ENCODE peak calls at places on chromosomes 6 and 20, in five cellular contexts. E, O, G, B and H are unnamed samples. For H3K4me1, the result is how much of the 10 kb centered on the place peaks cover.

GRCh38 chr6:117613920-117614535 is 11.7 kb upstream of the GOPC start:
- DNase-seq in E (no peak), O (no peak), G (no peak), B (no peak), H (peak)

GRCh38 chr6:32112436-32112980 is 3.4 kb upstream of the TNXB start:
- DNase-seq in E (no peak), O (no peak), G (peak), B (no peak), H (no peak)

GRCh38 chr6:57305112-57305511 is 12.3 kb upstream of the PRIM2 start:
- DNase-seq in E (no peak), O (no peak), G (no peak), B (no peak), H (no peak)

GRCh38 chr6:88544986-88545612 is 379.0 kb upstream of the CNR1 start:
- DNase-seq in E (no peak), O (no peak), G (no peak), B (no peak), H (no peak)

GRCh38 chr20:51442602-51443001 is 99.9 kb downstream of the NFATC2 start:
- DNase-seq in E (no peak), O (no peak), G (no peak), B (no peak), H (no peak)

GRCh38 chr20:7742479-7742878 is 197.8 kb downstream of the HAO1 start:
- DNase-seq in E (no peak), O (peak), G (no peak), B (no peak), H (no peak)

GRCh38 chr20:8721098-8721497 is 347.8 kb upstream of the PLCB4 start:
- DNase-seq in E (no peak), O (peak), G (peak), B (peak), H (peak)

GRCh38 chr20:13141541-13141940 is 79.5 kb upstream of the ISM1 start:
- DNase-seq in E (no peak), O (no peak), G (no peak), B (no peak), H (no peak)

GRCh38 chr20:57102160-57102559 is 164.3 kb downstream of the BMP7 start:
- DNase-seq in E (no peak), O (no peak), G (no peak), B (no peak), H (no peak)

DNA sequence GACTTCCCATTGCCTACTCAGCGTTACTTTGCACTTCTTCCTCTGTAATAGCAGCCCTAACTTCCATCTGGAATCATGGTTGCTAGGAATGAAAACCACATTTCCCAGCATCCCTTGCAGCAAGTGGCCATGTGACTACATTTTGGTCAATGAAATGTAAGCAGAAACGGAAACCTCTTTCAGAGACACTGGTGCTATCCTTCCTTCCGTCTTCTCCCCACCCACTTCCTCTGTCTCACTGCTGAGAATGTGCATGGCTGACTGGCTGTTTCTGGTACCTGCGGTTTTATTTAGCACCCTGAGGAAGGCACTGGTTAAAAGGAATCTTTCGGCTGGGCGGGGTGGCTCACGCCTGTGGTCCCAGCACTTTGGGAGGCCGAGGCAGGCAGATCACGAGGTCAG is 107.4 kb downstream of the SCML4 start:
- DNase-seq in E (no peak), O (no peak), G (no peak), B (peak), H (peak)
- H3K27ac ChIP-seq in E (no peak), O (no peak), G (no peak), B (no peak), H (no peak)

GRCh38 chr20:49677777-49678758 is 35.6 kb downstream of the B4GALT5 start:
- DNase-seq in E (no peak), O (peak), G (no peak), B (no peak), H (no peak)

GRCh38 chr20:49674383-49675352 is 39.0 kb downstream of the B4GALT5 start:
- DNase-seq in E (no peak), O (no peak), G (no peak), B (no peak), H (no peak)

GRCh38 chr20:49680475-49680874 is 33.2 kb downstream of the B4GALT5 start:
- DNase-seq in E (no peak), O (no peak), G (no peak), B (no peak), H (no peak)

GRCh38 chr20:49675368-49676151 is 38.1 kb downstream of the B4GALT5 start:
- DNase-seq in E (no peak), O (no peak), G (no peak), B (no peak), H (no peak)

GRCh38 chr20:49676581-49677291 is 36.9 kb downstream of the B4GALT5 start:
- DNase-seq in E (no peak), O (peak), G (no peak), B (no peak), H (no peak)
- H3K4me1 ChIP-seq in E (half or more), O (half or more), G (half or more), B (half or more), H (under half)

DNA sequence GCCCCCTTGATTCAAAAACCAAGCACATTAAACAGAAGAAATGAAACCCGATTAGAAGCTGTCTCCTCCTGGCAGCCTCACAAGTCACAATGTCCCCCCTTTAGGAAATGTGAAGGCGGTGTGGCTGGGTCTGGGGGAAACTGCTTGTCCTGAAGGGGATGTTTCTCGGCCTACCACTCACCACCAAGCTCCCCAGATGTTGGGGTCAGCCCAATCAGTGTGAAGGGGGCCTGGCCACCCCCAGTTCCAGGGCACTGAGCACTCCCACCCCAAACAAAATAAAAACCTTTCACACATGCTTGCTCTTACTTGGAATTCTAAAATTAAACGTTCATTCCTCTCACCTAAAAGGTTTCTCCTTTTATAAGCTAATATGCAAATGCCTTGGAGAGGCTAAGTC is 75.8 kb downstream of the TRERF1 start:
- DNase-seq in E (no peak), O (no peak), G (no peak), B (no peak), H (no peak)
- H3K27ac ChIP-seq in E (no peak), O (no peak), G (no peak), B (no peak), H (no peak)

DNA sequence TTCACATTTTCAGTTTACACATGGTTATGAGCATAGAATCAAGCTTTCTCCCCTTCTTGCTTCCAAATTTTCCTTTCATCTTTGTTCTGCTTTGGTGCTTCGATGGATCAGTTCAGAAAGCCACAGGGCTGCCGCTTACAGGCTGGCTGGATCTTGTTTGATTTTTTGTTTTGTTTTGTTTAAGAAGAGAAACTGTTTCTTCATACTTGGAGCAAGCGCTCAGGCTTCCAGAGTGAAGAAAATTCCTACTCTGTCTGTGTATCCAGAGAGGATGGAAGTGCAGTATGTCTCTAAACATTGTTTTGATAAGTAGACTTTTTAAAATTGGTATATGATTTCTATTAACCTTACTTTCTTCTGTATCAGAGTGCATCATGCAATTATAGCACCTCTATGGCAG is 66.9 kb downstream of the ARID1B start:
- DNase-seq in E (no peak), O (no peak), G (no peak), B (no peak), H (no peak)
- H3K4me1 ChIP-seq in E (half or more), O (under half), G (half or more), B (under half), H (under half)